ENCODE peak calls at places on chromosomes 2 and 18, in seven cellular contexts. One of them, this sample, is unnamed.

GRCh38 chr2:44768438-44769236 is 172.9 kb upstream of the SIX3 start:
- DNase-seq in caudate nucleus: no peak
- DNase-seq in pancreas: no peak
- DNase-seq in right lobe of liver: no peak
- DNase-seq in progenitor cell of endocrine pancreas: no peak
- DNase-seq in neural crest cell: no peak
- DNase-seq in tibial artery: no peak
- DNase-seq in this sample: no peak

GRCh38 chr2:32701806-32702205 is 74.0 kb downstream of the TTC27 start:
- DNase-seq in caudate nucleus: no peak
- DNase-seq in pancreas: no peak
- DNase-seq in right lobe of liver: no peak
- DNase-seq in progenitor cell of endocrine pancreas: no peak
- DNase-seq in neural crest cell: no peak
- DNase-seq in tibial artery: no peak
- DNase-seq in this sample: no peak

GRCh38 chr2:50952596-50952995 is 79.3 kb downstream of the NRXN1 start:
- DNase-seq in caudate nucleus: no peak
- DNase-seq in pancreas: no peak
- DNase-seq in right lobe of liver: no peak
- DNase-seq in progenitor cell of endocrine pancreas: no peak
- DNase-seq in neural crest cell: no peak
- DNase-seq in tibial artery: no peak
- DNase-seq in this sample: no peak

GRCh38 chr2:224820283-224820991 is 104.3 kb upstream of the CCDC195 start:
- DNase-seq in caudate nucleus: no peak
- DNase-seq in pancreas: no peak
- DNase-seq in right lobe of liver: no peak
- DNase-seq in progenitor cell of endocrine pancreas: no peak
- DNase-seq in neural crest cell: no peak
- DNase-seq in tibial artery: no peak
- DNase-seq in this sample: no peak

GRCh38 chr2:121074322-121074932 is 210.6 kb downstream of the TFCP2L1 start:
- DNase-seq in caudate nucleus: no peak
- DNase-seq in pancreas: no peak
- DNase-seq in right lobe of liver: no peak
- DNase-seq in progenitor cell of endocrine pancreas: no peak
- DNase-seq in neural crest cell: no peak
- DNase-seq in tibial artery: no peak
- DNase-seq in this sample: no peak

GRCh38 chr2:98911376-98912154 is 24.5 kb downstream of the CRACDL start:
- DNase-seq in caudate nucleus: no peak
- DNase-seq in pancreas: no peak
- DNase-seq in right lobe of liver: no peak
- DNase-seq in progenitor cell of endocrine pancreas: no peak
- DNase-seq in neural crest cell: no peak
- DNase-seq in tibial artery: peak
- DNase-seq in this sample: no peak

GRCh38 chr2:219266232-219266631 is 12.5 kb upstream of the TUBA4A start:
- DNase-seq in caudate nucleus: no peak
- DNase-seq in pancreas: no peak
- DNase-seq in right lobe of liver: no peak
- DNase-seq in progenitor cell of endocrine pancreas: no peak
- DNase-seq in neural crest cell: no peak
- DNase-seq in tibial artery: no peak
- DNase-seq in this sample: no peak

GRCh38 chr2:14907014-14907612 is 274.6 kb downstream of the LRATD1 start:
- DNase-seq in caudate nucleus: no peak
- DNase-seq in pancreas: no peak
- DNase-seq in right lobe of liver: no peak
- DNase-seq in progenitor cell of endocrine pancreas: no peak
- DNase-seq in neural crest cell: no peak
- DNase-seq in tibial artery: no peak
- DNase-seq in this sample: no peak

GRCh38 chr2:224284134-224284946 is 117.6 kb downstream of the FAM124B start:
- DNase-seq in caudate nucleus: no peak
- DNase-seq in pancreas: no peak
- DNase-seq in right lobe of liver: no peak
- DNase-seq in progenitor cell of endocrine pancreas: no peak
- DNase-seq in neural crest cell: peak
- DNase-seq in tibial artery: no peak
- DNase-seq in this sample: peak

GRCh38 chr18:25047983-25048382 is 304.0 kb downstream of the ZNF521 start:
- DNase-seq in caudate nucleus: no peak
- DNase-seq in pancreas: no peak
- DNase-seq in right lobe of liver: no peak
- DNase-seq in progenitor cell of endocrine pancreas: no peak
- DNase-seq in neural crest cell: no peak
- DNase-seq in tibial artery: no peak
- DNase-seq in this sample: no peak

GRCh38 chr2:55511508-55512124 is 7.9 kb upstream of the CFAP36 start:
- DNase-seq in caudate nucleus: no peak
- DNase-seq in pancreas: no peak
- DNase-seq in right lobe of liver: no peak
- DNase-seq in progenitor cell of endocrine pancreas: no peak
- DNase-seq in neural crest cell: peak
- DNase-seq in tibial artery: no peak
- DNase-seq in this sample: no peak

GRCh38 chr2:62913311-62913710 is 137.3 kb upstream of the OTX1 start:
- DNase-seq in caudate nucleus: no peak
- DNase-seq in pancreas: no peak
- DNase-seq in right lobe of liver: no peak
- DNase-seq in progenitor cell of endocrine pancreas: no peak
- DNase-seq in neural crest cell: no peak
- DNase-seq in tibial artery: no peak
- DNase-seq in this sample: no peak

GRCh38 chr18:31401156-31402025 is 24.8 kb downstream of the DSG4 start:
- DNase-seq in caudate nucleus: no peak
- DNase-seq in pancreas: peak
- DNase-seq in right lobe of liver: no peak
- DNase-seq in progenitor cell of endocrine pancreas: no peak
- DNase-seq in neural crest cell: no peak
- DNase-seq in tibial artery: no peak
- DNase-seq in this sample: no peak

GRCh38 chr2:50746526-50746925 is 285.4 kb downstream of the NRXN1 start:
- DNase-seq in caudate nucleus: no peak
- DNase-seq in pancreas: no peak
- DNase-seq in right lobe of liver: peak
- DNase-seq in progenitor cell of endocrine pancreas: peak
- DNase-seq in neural crest cell: peak
- DNase-seq in tibial artery: no peak
- DNase-seq in this sample: no peak

GRCh38 chr2:61707984-61708852 is 145.6 kb downstream of the FAM161A start:
- DNase-seq in caudate nucleus: no peak
- DNase-seq in pancreas: peak
- DNase-seq in right lobe of liver: peak
- DNase-seq in progenitor cell of endocrine pancreas: no peak
- DNase-seq in neural crest cell: no peak
- DNase-seq in tibial artery: no peak
- DNase-seq in this sample: no peak

GRCh38 chr2:227228061-227228667 is 63.7 kb downstream of the COL4A3 start:
- DNase-seq in caudate nucleus: peak
- DNase-seq in pancreas: peak
- DNase-seq in right lobe of liver: peak
- DNase-seq in progenitor cell of endocrine pancreas: no peak
- DNase-seq in neural crest cell: no peak
- DNase-seq in tibial artery: no peak
- DNase-seq in this sample: no peak

GRCh38 chr2:64548795-64549194 is 24.7 kb downstream of the AFTPH start:
- DNase-seq in caudate nucleus: no peak
- DNase-seq in pancreas: no peak
- DNase-seq in right lobe of liver: no peak
- DNase-seq in progenitor cell of endocrine pancreas: no peak
- DNase-seq in neural crest cell: no peak
- DNase-seq in tibial artery: no peak
- DNase-seq in this sample: no peak

This sample was measured in frontal cortex.